ENCODE peak calls at places on chromosome 10, in four cellular contexts. O, E, N and W are unnamed samples.

GRCh38 chr10:37490266-37490665 is 364.9 kb downstream of the ANKRD30A start:
- DNase-seq in O (no peak), E (no peak), N (no peak), W (no peak)

GRCh38 chr10:99785646-99786045 is 3.2 kb downstream of the ABCC2 start:
- DNase-seq in O (no peak), E (peak; percentile 82), N (no peak), W (no peak)

GRCh38 chr10:102752934-102753664 is 9.4 kb downstream of the WBP1L start:
- DNase-seq in N (peak; percentile 67), O (peak; percentile 76), E (peak; percentile 63), W (no peak)

GRCh38 chr10:13684252-13684791 is 97.6 kb downstream of the PRPF18 start:
- DNase-seq in N (no peak), O (peak; percentile 81), E (peak; percentile 49), W (no peak)

GRCh38 chr10:70672993-70673928 is 955 bp downstream of the ADAMTS14 start:
- DNase-seq in N (peak; percentile 63), E (peak; percentile 54), O (peak; percentile 79), W (no peak)

GRCh38 chr10:111175786-111176185 is 99.0 kb downstream of the ADRA2A start:
- DNase-seq in E (no peak), O (no peak), N (no peak), W (no peak)

GRCh38 chr10:28906440-28906839 is 229.1 kb downstream of the BAMBI start:
- DNase-seq in N (no peak), O (peak; percentile 60), E (no peak), W (no peak)

GRCh38 chr10:109978481-109978880 is 29.3 kb upstream of the ADD3 start:
- DNase-seq in E (peak; percentile 61), O (peak; percentile 67), N (no peak), W (peak; percentile 43)

GRCh38 chr10:17547026-17547425 is 70.1 kb downstream of the HACD1 start:
- DNase-seq in E (no peak), N (no peak), O (no peak), W (no peak)

GRCh38 chr10:59622320-59622901 is 87.2 kb downstream of the SLC16A9 start:
- DNase-seq in O (peak; percentile 80), N (no peak), E (peak; percentile 72), W (no peak)

DNA sequence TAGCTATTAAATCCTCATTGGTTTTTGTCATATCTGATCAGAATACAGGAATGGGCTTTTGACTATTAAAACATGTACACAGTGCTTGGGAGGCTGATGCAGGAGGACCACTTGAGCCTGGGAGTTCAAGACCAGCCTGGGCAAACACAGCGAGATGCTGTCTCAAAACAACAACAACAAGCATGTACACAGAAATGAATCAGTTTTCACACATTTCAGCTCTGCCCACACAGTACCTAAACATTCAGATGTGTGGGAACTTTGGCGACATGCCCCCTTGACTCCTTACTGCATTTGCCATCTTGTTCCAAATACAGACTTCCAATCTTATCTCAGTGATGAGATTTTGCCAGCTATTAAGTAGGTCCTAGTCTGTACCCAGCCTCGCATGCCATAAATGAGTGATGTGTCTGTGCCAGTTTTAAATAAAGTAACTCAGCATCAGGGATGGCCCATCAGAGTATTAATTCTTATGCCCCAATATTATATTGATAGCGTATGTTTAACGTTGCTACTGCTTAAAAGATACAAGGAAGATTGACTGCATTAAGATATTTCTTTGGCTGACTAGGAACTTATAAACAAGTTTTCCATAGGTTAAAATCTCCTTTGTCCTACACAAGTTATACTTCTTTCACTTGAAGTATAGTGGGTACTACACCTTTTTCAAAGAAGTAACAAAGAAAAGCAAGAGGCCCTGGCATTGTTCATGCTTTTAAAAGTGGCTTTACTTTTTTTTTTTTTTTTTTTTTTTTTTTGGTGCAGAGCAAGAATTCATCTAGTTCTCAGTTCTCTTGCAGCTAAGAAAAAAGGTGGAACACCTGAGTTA is 244.8 kb downstream of the CELF2 start:
- DNase-seq in N (no peak), O (no peak), E (no peak), W (no peak)
- H3K4me3 ChIP-seq in N (no peak overlapping the region), O (no peak overlapping the region), E (no peak overlapping the region), W (no peak overlapping the region)

GRCh38 chr10:11140963-11141362 is 123.3 kb downstream of the CELF2 start:
- DNase-seq in O (no peak), E (no peak), N (no peak), W (no peak)
- H3K4me3 ChIP-seq in O (no peak overlapping the region), E (no peak overlapping the region), N (no peak overlapping the region), W (no peak overlapping the region)

GRCh38 chr10:44569193-44570091 is 184.5 kb upstream of the CXCL12 start:
- DNase-seq in N (peak; percentile 91), E (no peak), O (peak; percentile 72), W (no peak)
- H3K4me3 ChIP-seq in N (no peak overlapping the region), E (no peak overlapping the region), O (no peak overlapping the region), W (no peak overlapping the region)

GRCh38 chr10:131870411-131870810 is 30.4 kb upstream of the PPP2R2D start:
- DNase-seq in E (peak; percentile 20), N (no peak), O (no peak), W (no peak)
- H3K4me3 ChIP-seq in E (no peak overlapping the region), N (no peak overlapping the region), O (no peak overlapping the region), W (no peak overlapping the region)

GRCh38 chr10:78904196-78904595 is 164.6 kb upstream of the ZMIZ1 start:
- DNase-seq in O (no peak), E (no peak), N (no peak), W (no peak)

GRCh38 chr10:78905015-78905939 is 163.5 kb upstream of the ZMIZ1 start:
- DNase-seq in N (no peak), E (no peak), O (no peak), W (no peak)

GRCh38 chr10:78902815-78903214 is 166.0 kb upstream of the ZMIZ1 start:
- DNase-seq in N (no peak), O (no peak), E (no peak), W (no peak)

GRCh38 chr10:78901694-78902093 is 167.1 kb upstream of the ZMIZ1 start:
- DNase-seq in N (no peak), E (no peak), O (no peak), W (no peak)

GRCh38 chr10:78903351-78903940 is 165.3 kb upstream of the ZMIZ1 start:
- DNase-seq in O (no peak), E (no peak), N (no peak), W (no peak)
- H3K4me3 ChIP-seq in O (no peak overlapping the region), E (no peak overlapping the region), N (no peak overlapping the region), W (no peak overlapping the region)

GRCh38 chr10:68902382-68902781 is 1.3 kb downstream of the DDX50 start:
- DNase-seq in E (no peak), O (no peak), N (no peak), W (no peak)
- H3K4me3 ChIP-seq in E (peak overlapping the region; percentile 94), O (peak overlapping the region; percentile 89), N (peak overlapping the region; percentile 93), W (peak overlapping the region; percentile 85)

DNA sequence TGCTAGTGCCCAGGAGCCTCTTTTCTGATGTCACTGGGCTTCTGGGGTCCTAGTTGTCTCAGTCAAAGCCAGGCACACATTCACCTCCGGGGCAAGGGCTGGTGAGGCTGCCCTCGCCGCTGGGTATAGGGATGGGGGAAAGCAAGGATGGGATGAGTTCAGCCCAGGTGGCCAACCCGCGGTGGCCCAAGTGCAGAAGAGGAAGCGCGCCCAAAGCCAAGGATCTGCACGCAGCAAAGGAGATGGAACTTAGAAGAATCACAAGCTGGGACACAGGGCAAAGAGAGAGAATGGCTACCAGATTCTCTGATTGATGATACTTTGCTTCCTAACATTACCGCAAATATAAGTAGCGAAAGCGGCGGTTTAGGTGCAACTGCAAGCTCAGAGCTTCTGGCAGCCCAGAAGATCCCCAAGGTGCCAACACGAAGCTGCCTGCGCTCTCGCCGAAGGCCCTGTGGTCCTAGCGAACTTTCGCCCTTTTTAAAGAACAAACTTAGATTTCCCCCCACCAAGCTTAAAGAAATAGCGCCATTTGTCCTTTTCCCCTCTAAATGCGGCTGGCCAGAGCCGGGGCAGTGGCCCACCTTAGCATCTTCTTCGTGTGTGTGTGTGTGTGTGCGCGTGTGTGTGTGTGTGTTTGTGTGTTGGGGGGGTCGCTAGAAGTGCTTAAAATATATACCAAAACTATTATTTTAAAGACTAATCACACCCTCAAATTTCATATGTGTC is 911 bp upstream of the MKX start:
- DNase-seq in E (peak; percentile 1), N (no peak), O (no peak), W (no peak)
- H3K4me3 ChIP-seq in E (no peak overlapping the region), N (peak overlapping the region; percentile 61), O (peak overlapping the region; percentile 61), W (peak overlapping the region; percentile 20)

GRCh38 chr10:124545756-124546369 is 84.2 kb downstream of the LHPP start:
- DNase-seq in E (no peak), O (no peak), N (no peak), W (no peak)

GRCh38 chr10:124543971-124544370 is 82.3 kb downstream of the LHPP start:
- DNase-seq in N (no peak), E (no peak), O (no peak), W (no peak)

GRCh38 chr10:124543146-124543545 is 81.5 kb downstream of the LHPP start:
- DNase-seq in O (no peak), N (no peak), E (no peak), W (no peak)

GRCh38 chr10:124545346-124545745 is 83.7 kb downstream of the LHPP start:
- DNase-seq in N (no peak), E (peak; percentile 43), O (no peak), W (no peak)

GRCh38 chr10:124544711-124545110 is 83.1 kb downstream of the LHPP start:
- DNase-seq in O (no peak), N (no peak), E (no peak), W (no peak)
- H3K4me3 ChIP-seq in O (no peak overlapping the region), N (no peak overlapping the region), E (no peak overlapping the region), W (no peak overlapping the region)

DNA sequence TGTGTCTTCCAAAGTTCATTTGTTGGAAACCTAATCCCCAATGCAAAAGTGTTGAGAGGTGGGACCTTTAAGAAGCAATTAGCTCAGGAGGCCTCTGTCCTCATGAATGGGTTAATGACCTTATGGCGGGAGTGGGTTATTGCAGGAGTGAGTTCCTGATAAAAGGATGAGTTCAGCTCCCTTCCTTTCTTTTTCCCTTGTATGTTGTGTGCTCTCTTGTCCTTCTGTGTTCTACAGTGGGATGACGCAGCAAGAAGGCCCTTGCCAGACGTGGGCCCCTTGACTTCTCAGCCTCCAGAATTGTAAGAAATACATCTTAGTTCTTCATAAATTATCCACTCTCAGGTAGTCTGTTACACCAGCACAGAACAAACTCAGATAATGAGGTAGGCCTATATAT is 206.0 kb downstream of the DNAJC1 start:
- DNase-seq in O (no peak), E (no peak), N (no peak), W (no peak)
- H3K4me3 ChIP-seq in O (no peak overlapping the region), E (no peak overlapping the region), N (no peak overlapping the region), W (no peak overlapping the region)

GRCh38 chr10:11249134-11249533 is 231.5 kb downstream of the CELF2 start:
- DNase-seq in E (no peak), O (no peak), N (no peak), W (no peak)

GRCh38 chr10:11245510-11245909 is 227.8 kb downstream of the CELF2 start:
- DNase-seq in N (no peak), O (no peak), E (peak; percentile 30), W (no peak)

GRCh38 chr10:11245981-11246590 is 228.4 kb downstream of the CELF2 start:
- DNase-seq in O (no peak), E (no peak), N (no peak), W (no peak)

GRCh38 chr10:11245095-11245479 is 227.4 kb downstream of the CELF2 start:
- DNase-seq in N (no peak), O (no peak), E (no peak), W (no peak)

GRCh38 chr10:11246752-11247467 is 229.2 kb downstream of the CELF2 start:
- DNase-seq in E (peak; percentile 39), O (no peak), N (no peak), W (no peak)
- H3K4me3 ChIP-seq in E (no peak overlapping the region), O (no peak overlapping the region), N (no peak overlapping the region), W (no peak overlapping the region)